ENCODE peak calls at places on chromosome 17, in seven cellular contexts. Y is Calu3, D is right lobe of liver, U is AG09309, H is lower lobe of right lung, V is mucosa of descending colon, I is BE2C. X is an unnamed sample.

GRCh38 chr17:66552381-66552780 is 250.0 kb downstream of the PRKCA start:
- DNase-seq in Y (no peak), D (no peak), U (no peak), H (no peak), V (no peak), I (no peak), X (no peak)

GRCh38 chr17:2343421-2343820 is 6.1 kb downstream of the SGSM2 start:
- DNase-seq in Y (no peak), D (no peak), U (no peak), H (no peak), V (no peak), I (no peak), X (no peak)

GRCh38 chr17:33561935-33562334 is 268.8 kb upstream of the ASIC2 start:
- DNase-seq in Y (no peak), D (no peak), U (no peak), H (no peak), V (no peak), I (no peak), X (no peak)

GRCh38 chr17:10993126-10993525 is 155.2 kb upstream of the PIRT start:
- DNase-seq in Y (no peak), D (no peak), U (no peak), H (no peak), V (no peak), I (no peak), X (no peak)

GRCh38 chr17:75065562-75066151 is 18.6 kb downstream of the KCTD2 start:
- DNase-seq in Y (no peak), D (no peak), U (no peak), H (no peak), V (no peak), I (no peak), X (no peak)

GRCh38 chr17:17819561-17819995 is 17.2 kb downstream of the SREBF1 start:
- DNase-seq in Y (peak; percentile 81), D (peak; percentile 87), U (no peak), H (peak; percentile 79), V (peak; percentile 88), I (peak; percentile 85), X (peak; percentile 52)

GRCh38 chr17:49959183-49959935 is 9.6 kb upstream of the DLX4 start:
- DNase-seq in Y (peak; percentile 71), D (no peak), U (no peak), H (no peak), V (no peak), I (no peak), X (no peak)

GRCh38 chr17:49214665-49215360 is 4.3 kb downstream of the ABI3 start:
- DNase-seq in Y (peak; percentile 49), D (no peak), U (no peak), H (peak; percentile 55), V (no peak), I (no peak), X (no peak)

GRCh38 chr17:56125830-56126819 is 27.1 kb upstream of the ANKFN1 start:
- DNase-seq in Y (peak; percentile 34), D (no peak), U (peak; percentile 43), H (no peak), V (no peak), I (peak; percentile 8), X (no peak)

GRCh38 chr17:80596760-80597608 is 52.3 kb downstream of the RPTOR start:
- DNase-seq in Y (no peak), D (no peak), U (no peak), H (no peak), V (no peak), I (no peak), X (no peak)

GRCh38 chr17:6627019-6627418 is 13.5 kb downstream of the KIAA0753 start:
- DNase-seq in Y (no peak), D (no peak), U (no peak), H (no peak), V (no peak), I (no peak), X (no peak)

GRCh38 chr17:37821025-37821713 is 76.3 kb upstream of the HNF1B start:
- DNase-seq in Y (no peak), D (no peak), U (no peak), H (no peak), V (no peak), I (no peak), X (no peak)

GRCh38 chr17:60154616-60155426 is 5.0 kb downstream of the CA4 start:
- DNase-seq in Y (no peak), D (no peak), U (peak; percentile 58), H (peak; percentile 37), V (no peak), I (peak; percentile 33), X (no peak)

GRCh38 chr17:61444831-61445230 is 7.4 kb upstream of the TBX4 start:
- DNase-seq in Y (no peak), D (no peak), U (no peak), H (no peak), V (no peak), I (no peak), X (no peak)

DNA sequence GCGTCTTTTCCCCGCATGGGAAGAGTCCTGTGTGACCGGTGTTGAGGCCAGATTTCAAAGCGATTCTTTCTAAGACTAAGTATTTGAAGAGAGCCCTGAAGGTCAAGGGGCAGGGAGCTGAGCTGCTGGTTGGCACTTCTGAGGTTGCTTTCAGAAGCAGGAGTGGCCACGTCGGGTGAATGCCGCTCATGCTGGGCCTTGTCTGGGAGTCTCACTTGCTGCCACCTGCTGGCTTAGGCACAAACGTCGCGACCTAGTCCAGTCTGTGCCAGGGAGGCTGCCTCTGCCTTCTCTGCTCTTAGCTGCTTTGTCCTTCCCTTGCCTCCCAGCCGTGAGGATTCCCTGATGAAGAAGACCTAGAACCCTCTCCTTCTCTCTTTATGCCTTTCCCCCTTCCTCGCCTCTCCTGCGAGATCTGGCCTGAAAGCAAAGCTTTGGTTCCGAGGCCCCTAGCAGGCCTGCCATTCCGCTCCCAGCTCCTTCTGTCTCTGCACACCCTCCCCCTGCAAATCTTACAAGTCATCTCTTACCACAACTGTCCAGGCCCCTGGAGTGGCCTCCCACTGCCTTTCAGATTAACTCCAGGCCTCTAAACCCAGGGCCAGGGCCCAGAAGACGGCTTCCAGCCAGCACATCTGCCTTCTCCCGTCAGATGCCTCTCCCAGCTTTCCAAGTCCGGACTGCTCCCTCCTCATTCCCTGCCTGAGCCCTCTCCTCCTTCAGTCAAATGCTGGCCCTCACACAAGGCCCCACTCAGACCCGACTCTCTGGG is 11.4 kb downstream of the CTNS start:
- DNase-seq in Y (peak; percentile 47), D (peak; percentile 81), U (no peak), H (no peak), V (no peak), I (peak; percentile 69), X (no peak)
- TF ChIP-seq CTCF in Y (peak; percentile 35), D (peak; percentile 62), U (peak; percentile 56), H (peak; percentile 27), V (peak; percentile 14), I (peak; percentile 60), X (no peak)

DNA sequence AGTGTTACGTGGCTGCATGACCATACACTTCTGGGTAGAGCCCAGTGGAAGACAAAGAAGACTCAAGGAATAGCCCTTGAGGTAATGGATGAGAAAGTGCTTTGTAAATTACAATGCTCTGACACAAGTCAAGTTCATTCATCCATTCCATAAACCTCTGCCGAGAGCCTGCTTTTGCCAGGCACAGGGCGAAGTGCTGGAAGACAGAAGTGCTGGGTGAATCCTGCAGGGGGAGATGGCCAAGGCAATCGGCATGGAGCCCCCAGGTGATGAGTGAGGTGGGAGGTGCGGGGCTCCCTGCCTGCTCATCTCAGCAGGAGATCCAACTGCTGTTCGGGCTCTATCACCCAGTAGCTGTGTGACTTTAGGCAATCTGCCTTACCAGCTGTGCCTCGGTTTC is 2.8 kb upstream of the SOCS3 start:
- DNase-seq in Y (no peak), D (no peak), U (no peak), H (no peak), V (no peak), I (no peak), X (no peak)
- TF ChIP-seq CTCF in Y (no peak), D (no peak), U (peak; percentile 4), H (no peak), V (no peak), I (peak; percentile 32), X (no peak)

GRCh38 chr17:28415886-28416285 is 9.9 kb upstream of the SLC46A1 start:
- DNase-seq in Y (no peak), D (no peak), U (no peak), H (no peak), V (no peak), I (no peak), X (no peak)

GRCh38 chr17:28413804-28414203 is 7.8 kb upstream of the SLC46A1 start:
- DNase-seq in Y (no peak), D (no peak), U (no peak), H (no peak), V (no peak), I (no peak), X (no peak)

GRCh38 chr17:28421775-28422305 is 15.8 kb upstream of the SLC46A1 start:
- DNase-seq in Y (no peak), D (no peak), U (no peak), H (no peak), V (no peak), I (no peak), X (no peak)

GRCh38 chr17:28412131-28412530 is 6.1 kb upstream of the SLC46A1 start:
- DNase-seq in Y (no peak), D (no peak), U (no peak), H (no peak), V (no peak), I (no peak), X (no peak)

DNA sequence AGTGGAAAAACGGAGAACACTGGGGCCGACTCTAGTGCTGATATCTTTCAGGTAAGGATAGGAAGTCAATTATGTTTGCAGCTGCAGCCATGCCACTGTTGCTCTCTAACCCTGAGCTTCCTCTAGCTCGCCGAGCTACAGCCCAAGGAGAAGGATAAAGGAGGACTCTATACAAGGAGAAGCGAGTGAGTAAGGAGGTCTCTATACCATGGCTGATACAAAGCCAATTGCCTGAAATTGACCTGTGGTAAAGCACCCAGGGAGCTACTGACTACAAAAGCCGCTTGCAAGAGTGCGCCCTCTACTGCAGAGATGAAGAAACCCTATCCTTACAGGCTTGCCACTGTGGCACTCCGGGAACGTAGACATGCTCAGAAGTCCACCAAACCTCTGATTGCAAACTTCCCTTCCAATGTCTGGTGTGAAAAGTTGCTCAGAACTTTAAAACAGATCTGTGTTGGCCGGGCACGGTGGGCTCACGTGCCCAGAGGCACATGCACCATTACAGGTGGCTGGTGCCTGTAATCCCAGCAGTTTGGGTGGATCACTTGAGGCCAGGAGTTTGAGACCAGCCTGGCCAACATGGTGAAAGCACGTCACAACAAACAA is 10.8 kb upstream of the SLC46A1 start:
- DNase-seq in Y (peak; percentile 60), D (peak; percentile 66), U (peak; percentile 23), H (peak; percentile 61), V (no peak), I (peak; percentile 53), X (no peak)
- TF ChIP-seq CTCF in Y (peak; percentile 55), D (peak; percentile 77), U (peak; percentile 88), H (peak; percentile 78), V (peak; percentile 74), I (peak; percentile 74), X (no peak)

DNA sequence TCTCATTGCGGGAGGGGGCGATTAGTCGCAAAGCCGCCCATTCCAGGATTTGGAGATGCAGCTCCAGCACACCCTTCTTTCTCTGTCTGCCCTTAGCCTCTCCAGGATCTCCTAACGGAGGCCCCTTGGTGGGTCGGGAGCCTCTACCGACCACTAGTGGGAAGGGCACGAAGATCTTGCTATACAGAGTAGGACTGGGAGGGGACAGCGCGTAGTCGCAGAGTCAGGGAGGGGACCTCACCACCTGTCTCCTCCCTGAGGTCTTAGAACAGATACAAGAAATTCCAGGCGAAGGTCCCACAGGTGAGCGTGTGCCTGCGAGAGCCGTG is 569 bp upstream of the SMTNL2 start:
- DNase-seq in Y (no peak), D (no peak), U (no peak), H (no peak), V (no peak), I (no peak), X (no peak)
- TF ChIP-seq CTCF in Y (no peak), D (no peak), U (peak; percentile 15), H (peak; percentile 35), V (no peak), I (peak; percentile 35), X (no peak)

GRCh38 chr17:44346064-44346844 is 1.2 kb downstream of the GRN start:
- DNase-seq in Y (no peak), D (no peak), U (no peak), H (no peak), V (peak; percentile 45), I (no peak), X (no peak)
- TF ChIP-seq CTCF in Y (no peak), D (no peak), U (no peak), H (no peak), V (no peak), I (no peak), X (no peak)